ENCODE peak calls at places on chromosome 20, in seven cellular contexts. O is right lobe of liver, U is fibroblast of lung, V is GM23248, F is heart right ventricle, Z is pancreas, N is neural progenitor cell. S is an unnamed sample.
A peak's percentile ranks its signal among the peaks of the same experiment; 100 is the strongest.

GRCh38 chr20:40659567-40659966 is 29.5 kb downstream of the MAFB start:
- DNase-seq in Z (no peak), F (no peak), N (no peak), U (no peak), V (no peak), O (no peak), S (no peak)

GRCh38 chr20:50711113-50711825 is 19.9 kb upstream of the RIPOR3 start:
- DNase-seq in U (no peak), N (no peak), F (no peak), O (no peak), Z (no peak), V (no peak), S (no peak)

GRCh38 chr20:48820649-48820973 is 7.2 kb downstream of the PREX1 start:
- DNase-seq in U (no peak), Z (no peak), F (no peak), O (no peak), N (no peak), V (no peak), S (no peak)

GRCh38 chr20:17885544-17885943 is 83.0 kb downstream of the SNX5 start:
- DNase-seq in U (no peak), N (no peak), O (no peak), F (peak; percentile 51), Z (no peak), V (no peak), S (no peak)

GRCh38 chr20:48904566-48905321 is 16.8 kb upstream of the ARFGEF2 start:
- DNase-seq in Z (peak; percentile 74), V (peak; percentile 79), F (peak; percentile 56), O (no peak), N (peak; percentile 73), U (peak; percentile 36), S (no peak)

GRCh38 chr20:43870484-43870883 is 44.2 kb upstream of the TOX2 start:
- DNase-seq in F (no peak), U (peak; percentile 59), O (no peak), N (no peak), Z (no peak), V (peak; percentile 13), S (no peak)

GRCh38 chr20:24918579-24919566 is 30.2 kb upstream of the CST7 start:
- DNase-seq in V (no peak), F (no peak), N (no peak), U (no peak), Z (no peak), O (no peak), S (no peak)

GRCh38 chr20:31919756-31920155 is 32.1 kb downstream of the PDRG1 start:
- DNase-seq in F (no peak), Z (no peak), U (no peak), N (no peak), V (no peak), O (peak; percentile 21), S (no peak)

GRCh38 chr20:43975096-43975768 is 60.6 kb downstream of the TOX2 start:
- DNase-seq in U (peak; percentile 88), N (no peak), V (peak; percentile 94), Z (no peak), O (no peak), F (no peak), S (no peak)

GRCh38 chr20:44695295-44696230 is 19.6 kb upstream of the CCN5 start:
- DNase-seq in V (peak; percentile 74), O (no peak), N (no peak), F (no peak), U (peak; percentile 47), Z (no peak), S (no peak)

GRCh38 chr20:31633339-31633914 is 4.3 kb upstream of the COX4I2 start:
- DNase-seq in U (no peak), F (peak; percentile 47), O (no peak), N (no peak), Z (no peak), V (no peak), S (peak; percentile 47)

GRCh38 chr20:51569815-51570741 is 27.6 kb upstream of the NFATC2 start:
- DNase-seq in F (peak; percentile 65), N (no peak), O (no peak), V (peak; percentile 61), U (peak; percentile 29), Z (no peak), S (no peak)

GRCh38 chr20:14958626-14959025 is 621.2 kb upstream of the FLRT3 start:
- DNase-seq in U (no peak), O (no peak), Z (no peak), F (no peak), V (no peak), N (no peak), S (no peak)

GRCh38 chr20:17675519-17676377 is 6.3 kb downstream of the RRBP1 start:
- DNase-seq in Z (peak; percentile 12), O (peak; percentile 37), F (no peak), V (no peak), U (no peak), N (no peak), S (no peak)

GRCh38 chr20:32830437-32830836 is 10.7 kb downstream of the MAPRE1 start:
- DNase-seq in O (no peak), F (peak; percentile 23), N (no peak), V (peak; percentile 65), Z (no peak), U (peak; percentile 41), S (no peak)

GRCh38 chr20:309306-309840 is 12.0 kb downstream of the ZCCHC3 start:
- DNase-seq in O (no peak), F (no peak), Z (no peak), V (peak; percentile 57), U (no peak), N (no peak), S (no peak)

GRCh38 chr20:5090191-5090590 is 29.6 kb downstream of the PCNA start:
- DNase-seq in U (no peak), F (peak; percentile 23), V (no peak), N (no peak), Z (no peak), O (peak; percentile 52), S (no peak)

GRCh38 chr20:51462566-51463276 is 79.8 kb downstream of the NFATC2 start:
- DNase-seq in U (peak; percentile 70), O (peak; percentile 69), V (peak; percentile 78), F (peak; percentile 84), Z (peak; percentile 26), N (no peak), S (peak; percentile 56)

GRCh38 chr20:44886276-44886671 is 769 bp downstream of the YWHAB start:
- DNase-seq in O (no peak), N (no peak), Z (no peak), U (no peak), V (peak; percentile 43), F (no peak), S (no peak)

GRCh38 chr20:24780648-24781047 is 168.4 kb upstream of the CST7 start:
- DNase-seq in O (peak; percentile 17), V (no peak), U (no peak), N (peak; percentile 11), F (no peak), Z (no peak), S (peak; percentile 27)

GRCh38 chr20:6685181-6685582 is 82.3 kb upstream of the BMP2 start:
- DNase-seq in N (no peak), Z (no peak), F (no peak), V (peak; percentile 58), U (peak; percentile 43), O (no peak), S (no peak)

GRCh38 chr20:1033751-1034419 is 31.8 kb upstream of the RSPO4 start:
- DNase-seq in Z (no peak), N (no peak), F (no peak), O (no peak), U (no peak), V (no peak), S (peak; percentile 76)

DNA sequence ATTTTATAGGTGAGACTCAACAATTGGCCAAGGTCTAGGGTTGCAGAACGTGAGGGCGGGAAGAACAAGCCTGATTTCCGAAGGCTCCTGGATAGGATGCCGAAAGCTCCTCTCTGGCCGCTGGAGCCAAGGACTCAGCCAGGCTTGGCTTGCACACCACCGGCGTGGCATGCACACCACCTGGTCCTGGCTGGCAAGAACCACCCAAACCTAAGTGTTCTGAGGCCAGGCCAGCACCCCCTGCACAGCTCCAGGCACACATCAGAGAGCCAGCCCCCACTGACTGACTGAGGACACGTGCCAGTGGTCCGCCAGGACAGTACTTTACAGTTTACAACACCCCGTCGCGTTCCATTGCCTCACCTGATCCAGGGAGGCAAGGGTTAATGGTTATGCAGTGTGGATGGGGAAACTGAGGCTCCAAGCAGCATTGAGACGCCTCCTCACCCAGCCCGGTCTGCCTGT is 414 bp downstream of the TGM2 start:
- DNase-seq in U (no peak), F (no peak), V (no peak), Z (no peak), O (no peak), N (no peak), S (no peak)
- H3K4me3 ChIP-seq in U (peak overlapping the region; percentile 69), F (peak overlapping the region; percentile 47), V (peak overlapping the region; percentile 64), Z (no peak overlapping the region), O (peak overlapping the region; percentile 80), N (peak overlapping the region; percentile 42), S (peak overlapping the region; percentile 69)

GRCh38 chr20:46178891-46179290 is 60.8 kb downstream of the CD40 start:
- DNase-seq in O (no peak), V (no peak), N (no peak), Z (peak; percentile 46), F (no peak), U (no peak), S (no peak)
- H3K27me3 ChIP-seq in O (peaks cover 6% of the 10 kb centered on the region), V (peaks cover 7% of the 10 kb centered on the region), N (peaks cover 31% of the 10 kb centered on the region), Z (peaks cover 5% of the 10 kb centered on the region), F (peaks cover 51% of the 10 kb centered on the region), U (peaks cover 15% of the 10 kb centered on the region), S (peaks cover 58% of the 10 kb centered on the region)

DNA sequence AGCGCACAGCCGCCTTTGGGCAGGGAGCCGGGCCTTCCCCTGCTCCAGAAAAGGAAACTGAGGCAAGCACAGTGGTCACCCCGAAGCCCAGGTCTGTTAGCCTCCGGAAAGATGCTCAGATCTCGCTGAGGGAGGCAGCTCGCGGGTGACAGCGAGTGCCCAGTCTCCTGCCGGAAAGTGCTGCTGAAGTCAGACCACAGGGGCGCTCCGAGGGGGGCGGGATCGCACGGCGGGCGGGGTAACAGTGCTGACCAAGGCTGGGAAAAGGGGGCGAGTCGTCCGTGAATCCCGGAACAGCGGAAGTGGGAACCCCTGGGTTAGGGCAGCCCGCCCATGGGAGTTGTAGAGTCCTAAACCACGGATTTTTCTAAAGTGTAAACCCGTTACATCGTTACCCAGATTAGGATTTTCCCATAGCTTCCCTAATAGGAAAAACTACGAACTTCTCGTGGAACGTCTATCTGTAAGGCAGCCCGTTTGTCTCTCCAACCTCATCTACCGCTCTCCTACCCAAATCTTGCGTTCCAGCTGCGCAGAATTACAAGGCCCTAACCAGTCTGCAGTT is 504 bp downstream of the VPS16 start:
- DNase-seq in O (peak; percentile 60), V (peak; percentile 85), U (peak; percentile 76), N (peak; percentile 55), F (peak; percentile 75), Z (peak; percentile 50), S (peak; percentile 74)
- H3K27ac ChIP-seq in O (peak overlapping the region; percentile 93), V (peak overlapping the region; percentile 57), U (peak overlapping the region; percentile 96), N (no peak overlapping the region), F (peak overlapping the region; percentile 91), Z (peak overlapping the region; percentile 78), S (peak overlapping the region; percentile 96)

GRCh38 chr20:35333606-35334005 is 41.4 kb upstream of the FAM83C start:
- DNase-seq in F (no peak), U (no peak), V (no peak), N (no peak), O (no peak), Z (no peak), S (no peak)

GRCh38 chr20:35332540-35333200 is 40.4 kb upstream of the FAM83C start:
- DNase-seq in U (no peak), O (no peak), V (no peak), F (no peak), N (no peak), Z (no peak), S (no peak)

GRCh38 chr20:35339007-35339406 is 46.8 kb upstream of the FAM83C start:
- DNase-seq in O (no peak), U (peak; percentile 100), N (no peak), V (peak; percentile 91), Z (no peak), F (no peak), S (no peak)

GRCh38 chr20:35329435-35330139 is 37.4 kb upstream of the FAM83C start:
- DNase-seq in O (no peak), F (no peak), N (peak; percentile 65), Z (no peak), U (no peak), V (peak; percentile 51), S (no peak)

GRCh38 chr20:35334511-35335101 is 42.4 kb upstream of the FAM83C start:
- DNase-seq in V (no peak), N (no peak), F (no peak), Z (no peak), O (no peak), U (no peak), S (no peak)
- H3K4me3 ChIP-seq in V (no peak overlapping the region), N (no peak overlapping the region), F (no peak overlapping the region), Z (no peak overlapping the region), O (no peak overlapping the region), U (no peak overlapping the region), S (no peak overlapping the region)